ENCODE peak calls at places on chromosomes 13 and 19, in eight cellular contexts. F is tibial nerve, U is body of pancreas, A is esophagus squamous epithelium, H is adrenal gland, N is spleen, V is heart left ventricle, T is HepG2. X is an unnamed sample. For H3K4me1, the result is how much of the 10 kb centered on the place peaks cover.

GRCh38 chr13:78827471-78827870 is 168.5 kb upstream of the OBI1 start:
- DNase-seq in H (no peak), F (no peak), N (no peak), T (no peak), V (no peak), A (no peak), U (no peak), X (no peak)

GRCh38 chr13:74251778-74252519 is 117.7 kb upstream of the KLF12 start:
- DNase-seq in U (no peak), N (no peak), V (no peak), F (no peak), T (no peak), H (no peak), A (no peak), X (peak)

GRCh38 chr13:46116653-46117502 is 12.0 kb upstream of the CPB2 start:
- DNase-seq in V (no peak), A (no peak), U (no peak), T (no peak), H (no peak), N (no peak), F (no peak), X (no peak)

GRCh38 chr19:50510121-50510670 is 795 bp downstream of the JOSD2 start:
- DNase-seq in U (no peak), T (no peak), N (peak), A (no peak), F (no peak), H (peak), V (no peak), X (no peak)

GRCh38 chr19:42277821-42278809 is 9.1 kb downstream of the CIC start:
- DNase-seq in T (no peak), N (peak), A (no peak), V (no peak), F (no peak), H (peak), U (peak), X (no peak)

GRCh38 chr13:87274209-87274819 is 396.9 kb upstream of the SLITRK5 start:
- DNase-seq in A (no peak), N (no peak), H (no peak), T (peak), V (no peak), F (no peak), U (peak), X (peak)

GRCh38 chr13:99228737-99229691 is 28.4 kb downstream of the UBAC2 start:
- DNase-seq in U (no peak), V (no peak), H (no peak), N (no peak), F (no peak), T (peak), A (no peak), X (no peak)

GRCh38 chr19:17829855-17830566 is 8.7 kb upstream of the INSL3 start:
- DNase-seq in A (no peak), T (no peak), F (no peak), U (peak), N (no peak), H (no peak), V (no peak), X (no peak)

GRCh38 chr13:88628882-88629281 is 957.7 kb downstream of the SLITRK5 start:
- DNase-seq in H (no peak), V (no peak), N (no peak), U (no peak), T (no peak), A (no peak), F (no peak), X (no peak)

GRCh38 chr13:23714672-23715071 is 144.5 kb downstream of the TNFRSF19 start:
- DNase-seq in T (no peak), V (no peak), U (no peak), A (no peak), F (no peak), N (no peak), H (no peak), X (no peak)

GRCh38 chr13:64278493-64278892 is 2862.8 kb upstream of the PCDH20 start:
- DNase-seq in A (no peak), N (no peak), T (no peak), F (no peak), H (no peak), V (no peak), U (no peak), X (no peak)

GRCh38 chr13:30466358-30466714 is 600 bp upstream of the HMGB1 start:
- DNase-seq in T (no peak), H (no peak), U (no peak), A (no peak), N (no peak), F (no peak), V (no peak), X (no peak)

GRCh38 chr19:16920816-16921529 is 32.2 kb downstream of the F2RL3 start:
- DNase-seq in V (no peak), H (peak), A (no peak), N (no peak), U (no peak), F (no peak), T (no peak), X (no peak)

GRCh38 chr19:19146000-19146608 is 7.8 kb upstream of the TMEM161A start:
- DNase-seq in N (peak), A (no peak), V (peak), F (peak), H (peak), T (peak), U (peak), X (peak)

GRCh38 chr19:12786149-12786870 is 5.0 kb upstream of the JUNB start:
- DNase-seq in N (peak), F (no peak), V (peak), T (no peak), H (peak), U (peak), A (peak), X (peak)

GRCh38 chr19:1513492-1514294 is 874 bp upstream of the ADAMTSL5 start:
- DNase-seq in N (peak), V (no peak), H (no peak), F (no peak), U (peak), A (no peak), T (no peak), X (no peak)

GRCh38 chr19:12864721-12865715 is 16.2 kb downstream of the DNASE2 start:
- DNase-seq in U (peak), H (no peak), T (peak), F (no peak), V (no peak), N (no peak), A (no peak), X (no peak)

GRCh38 chr13:72953391-72953960 is 105.3 kb upstream of the KLF5 start:
- DNase-seq in T (no peak), H (no peak), F (no peak), V (no peak), U (peak), N (no peak), A (no peak), X (peak)

GRCh38 chr19:9936151-9937000 is at the start of gene OLFM2:
- DNase-seq in H (no peak), A (no peak), F (no peak), V (peak), N (no peak), T (no peak), U (peak), X (peak)

GRCh38 chr19:18306209-18306902 is 16.5 kb downstream of the LSM4 start:
- DNase-seq in N (no peak), F (no peak), T (no peak), U (no peak), A (no peak), V (no peak), H (no peak), X (no peak)

GRCh38 chr19:6765738-6766356 is 1.4 kb downstream of the SH2D3A start:
- DNase-seq in A (no peak), V (no peak), T (peak), F (no peak), U (peak), N (peak), H (no peak), X (peak)

DNA sequence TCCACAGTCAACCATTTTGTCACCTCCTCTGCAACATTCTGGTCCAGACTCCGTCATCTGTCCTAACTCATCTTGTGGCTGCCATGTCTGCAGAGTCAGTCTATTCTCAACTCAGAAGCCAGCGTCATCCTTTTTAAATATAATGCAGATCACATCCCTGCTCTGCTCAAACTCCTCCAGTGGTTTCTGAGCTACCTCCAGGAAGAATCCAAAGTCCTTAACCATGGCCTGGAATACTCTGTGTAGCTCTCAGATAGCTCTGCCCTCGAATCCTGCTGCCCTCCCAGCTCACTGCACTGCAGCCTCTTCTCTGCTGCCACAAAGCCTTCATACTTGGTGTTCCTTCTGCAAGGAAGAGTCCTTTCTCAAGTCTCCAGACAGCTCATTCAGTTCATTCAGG is 190.8 kb downstream of the FOXO1 start:
- DNase-seq in A (no peak), U (no peak), F (no peak), H (no peak), V (no peak), T (no peak), N (no peak), X (no peak)
- H3K4me1 ChIP-seq in A (under half), U (half or more), F (under half), H (under half), V (under half), T (half or more), N (under half), X (under half)

GRCh38 chr19:4115050-4115817 is 8.7 kb downstream of the MAP2K2 start:
- DNase-seq in F (no peak), A (no peak), H (peak), U (no peak), N (peak), T (no peak), V (peak), X (no peak)
- H3K27ac ChIP-seq in F (no peak), A (no peak), H (peak), U (no peak), N (peak), T (no peak), V (no peak), X (no peak)

DNA sequence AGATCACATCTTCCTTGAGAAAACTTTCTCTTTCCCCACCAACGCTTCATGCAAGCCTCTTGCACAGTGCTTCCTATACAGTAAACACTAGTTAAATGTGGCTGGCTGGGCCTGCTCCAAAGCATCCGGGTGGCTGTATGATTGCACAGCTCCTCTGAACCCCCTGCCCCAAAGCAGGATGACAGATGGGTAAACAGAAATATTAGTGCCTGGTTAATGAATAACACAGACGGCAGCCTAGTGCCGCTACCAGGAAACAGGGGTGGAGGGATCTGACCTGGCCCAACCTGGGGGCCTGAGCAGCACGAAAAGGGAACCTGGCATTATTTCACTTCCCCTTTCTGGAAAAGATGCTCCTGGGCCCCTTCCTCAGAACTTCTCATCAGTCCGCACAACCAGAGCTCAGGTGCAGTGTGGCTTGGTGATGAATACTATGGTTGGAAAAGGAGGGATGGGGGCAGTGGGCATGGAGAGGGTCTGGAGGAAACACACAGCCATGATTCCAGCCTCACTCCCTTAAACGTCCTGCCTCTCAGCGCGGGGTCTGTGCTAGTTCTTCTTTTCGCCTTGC is 10.8 kb downstream of the FFAR2 start:
- DNase-seq in V (no peak), H (no peak), T (peak), F (no peak), A (no peak), U (peak), N (peak), X (no peak)
- TF ChIP-seq POLR2A in V (no peak), H (no peak), T (peak), F (no peak), A (no peak), U (no peak), N (no peak), X (no peak)

GRCh38 chr19:36198116-36198515 is 16.3 kb downstream of the ZNF565 start:
- DNase-seq in H (no peak), A (no peak), T (no peak), V (no peak), U (no peak), N (no peak), F (no peak), X (no peak)
- H3K4me1 ChIP-seq in H (under half), A (under half), T (under half), V (under half), U (under half), N (under half), F (under half), X (under half)